ENCODE peak calls at places on chromosomes 6 and 20, in nine cellular contexts. P is H9; X is RWPE1; N is nephron progenitor cell; I is GM10248; L is NB4; D is CD4-positive, alpha-beta T cell; Q is GM06990; E is psoas muscle. F is an unnamed sample.

GRCh38 chr20:6707231-6707870 is 60.1 kb upstream of the BMP2 start:
- DNase-seq in E (no peak), L (peak), N (no peak), Q (no peak), I (no peak), X (no peak), D (no peak), P (no peak), F (no peak)

GRCh38 chr6:27311806-27312145 is 297 bp downstream of the POM121L2 start:
- DNase-seq in Q (no peak), L (no peak), D (no peak), N (peak), X (no peak), I (no peak), P (no peak), E (no peak), F (no peak)

GRCh38 chr20:24653306-24653705 is 183.9 kb downstream of the SYNDIG1 start:
- DNase-seq in I (no peak), Q (no peak), D (no peak), P (no peak), X (no peak), L (no peak), N (no peak), E (no peak), F (no peak)

GRCh38 chr6:55209059-55209458 is 34.7 kb downstream of the HCRTR2 start:
- DNase-seq in P (no peak), E (no peak), X (peak), I (no peak), D (no peak), Q (no peak), N (no peak), L (no peak), F (no peak)

GRCh38 chr20:20664795-20665194 is 47.6 kb downstream of the RALGAPA2 start:
- DNase-seq in E (no peak), N (peak), P (no peak), X (peak), Q (no peak), I (peak), D (no peak), L (peak), F (peak)

GRCh38 chr6:129429953-129430352 is 280.0 kb downstream of the ARHGAP18 start:
- DNase-seq in P (no peak), D (no peak), I (no peak), L (no peak), N (no peak), Q (no peak), X (no peak), E (no peak), F (no peak)

GRCh38 chr20:48624315-48625020 is 203.3 kb downstream of the PREX1 start:
- DNase-seq in Q (no peak), D (no peak), E (peak), X (no peak), N (no peak), I (no peak), P (no peak), L (no peak), F (no peak)

GRCh38 chr6:149450679-149451360 is 34.0 kb downstream of the ZC3H12D start:
- DNase-seq in E (peak), L (no peak), X (no peak), Q (no peak), I (no peak), N (peak), D (no peak), P (no peak), F (peak)

GRCh38 chr6:129448965-129449364 is 261.0 kb downstream of the ARHGAP18 start:
- DNase-seq in D (no peak), E (no peak), Q (peak), L (no peak), I (peak), N (no peak), X (no peak), P (no peak), F (no peak)

GRCh38 chr6:13378669-13379590 is 50.6 kb upstream of the TBC1D7 start:
- DNase-seq in L (no peak), P (peak), E (no peak), N (no peak), I (no peak), X (no peak), Q (no peak), D (no peak), F (no peak)
- TF ChIP-seq CTCF in L (no peak), P (peak), E (no peak), N (no peak), I (no peak), X (no peak), Q (no peak), D (no peak), F (no peak)

GRCh38 chr6:13049666-13050254 is 278.6 kb downstream of the TBC1D7 start:
- DNase-seq in L (no peak), D (no peak), E (no peak), P (no peak), I (no peak), Q (no peak), X (no peak), N (no peak), F (no peak)
- TF ChIP-seq CTCF in L (no peak), D (no peak), E (no peak), P (peak), I (no peak), Q (no peak), X (no peak), N (no peak), F (no peak)

DNA sequence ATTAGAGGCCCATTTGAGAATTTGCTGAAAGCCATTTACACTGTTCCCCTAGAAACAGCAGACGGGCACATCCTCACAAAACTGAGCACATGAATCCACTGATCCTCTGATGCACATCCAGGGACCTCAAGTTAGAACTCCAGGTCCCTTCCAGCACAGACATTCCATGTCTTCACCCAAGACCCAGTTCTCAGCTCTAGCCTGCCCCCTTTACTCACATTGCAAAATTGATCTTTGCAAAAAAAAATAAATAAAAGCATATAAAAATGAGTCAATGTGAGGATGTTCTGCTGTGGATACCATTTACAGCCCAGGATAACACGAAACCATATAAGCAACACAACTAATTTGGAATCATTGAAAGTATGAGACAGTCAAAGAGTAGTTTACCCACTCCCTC is 458.2 kb upstream of the JARID2 start:
- DNase-seq in N (no peak), I (no peak), L (no peak), D (no peak), X (no peak), E (no peak), P (no peak), Q (no peak), F (no peak)
- TF ChIP-seq CTCF in N (no peak), I (no peak), L (no peak), D (no peak), X (no peak), E (no peak), P (peak), Q (no peak), F (no peak)

GRCh38 chr6:10414766-10415592 is at the start of gene TFAP2A:
- DNase-seq in P (peak), X (peak), I (no peak), E (peak), D (no peak), Q (no peak), N (peak), L (no peak), F (no peak)

GRCh38 chr6:10415593-10416480 is 963 bp upstream of the TFAP2A start:
- DNase-seq in Q (no peak), X (peak), L (no peak), D (no peak), I (no peak), E (no peak), N (no peak), P (no peak), F (no peak)

GRCh38 chr6:10412948-10413849 is 1.7 kb downstream of the TFAP2A start:
- DNase-seq in Q (no peak), I (no peak), L (peak), E (no peak), N (no peak), P (peak), D (no peak), X (peak), F (no peak)

GRCh38 chr6:10412165-10412947 is 2.5 kb downstream of the TFAP2A start:
- DNase-seq in I (peak), L (peak), Q (peak), P (peak), E (peak), X (peak), N (peak), D (peak), F (no peak)

DNA sequence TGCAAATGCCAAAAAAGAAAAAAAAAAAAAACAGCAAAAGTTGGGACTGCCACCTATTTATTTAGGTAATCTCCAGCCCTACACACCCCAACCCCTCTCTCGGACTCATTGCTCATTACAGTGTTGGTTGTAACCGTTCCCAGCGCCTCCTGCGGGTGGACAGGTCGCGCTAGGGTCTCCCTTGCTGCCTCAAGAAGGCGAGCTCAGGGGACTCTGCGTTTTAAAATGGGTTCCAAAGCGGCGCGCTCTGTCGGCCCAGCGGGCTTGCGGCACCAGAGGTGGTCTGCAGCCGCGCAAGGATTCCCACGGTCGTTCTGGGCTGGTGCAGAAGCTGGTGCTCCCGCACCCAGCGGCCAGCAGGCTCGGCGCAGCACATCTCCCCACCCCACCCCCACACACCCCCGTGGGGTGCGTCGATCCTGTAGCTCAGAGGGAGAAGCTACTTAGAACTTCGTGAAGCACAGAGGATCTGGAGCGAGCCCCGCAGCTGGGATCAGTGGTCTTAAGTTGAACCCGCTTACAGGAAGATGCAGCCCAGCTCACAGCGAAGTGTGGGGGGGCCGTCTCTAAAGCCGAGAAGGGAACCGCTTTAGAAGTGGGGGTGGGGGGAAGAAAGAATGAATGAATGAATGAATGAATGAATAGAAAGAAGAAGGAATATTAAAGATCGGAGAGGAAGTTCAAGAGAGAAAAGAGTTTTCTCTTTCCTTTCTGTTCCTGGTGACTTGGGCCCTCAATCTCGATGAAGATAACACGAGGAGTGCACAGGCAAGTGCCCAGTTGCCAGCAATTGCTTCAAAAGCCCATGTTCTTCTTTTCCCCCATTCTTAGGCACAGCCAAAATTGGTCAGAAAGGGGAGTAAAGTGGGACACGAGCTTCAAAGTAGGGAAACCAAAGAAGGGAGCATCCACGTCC is 766 bp downstream of the TFAP2A start:
- DNase-seq in D (no peak), N (peak), X (peak), I (no peak), L (peak), E (no peak), Q (no peak), P (peak), F (no peak)
- TF ChIP-seq CTCF in D (no peak), N (no peak), X (peak), I (no peak), L (peak), E (no peak), Q (no peak), P (peak), F (no peak)

GRCh38 chr6:104860221-104860620 is 502 bp upstream of the HACE1 start:
- DNase-seq in Q (no peak), I (no peak), P (no peak), E (no peak), N (no peak), D (no peak), X (no peak), L (no peak), F (no peak)

GRCh38 chr6:104862456-104862855 is 2.7 kb upstream of the HACE1 start:
- DNase-seq in Q (no peak), X (no peak), L (no peak), N (no peak), E (no peak), P (no peak), I (no peak), D (no peak), F (no peak)

GRCh38 chr6:104855507-104855906 is 4.2 kb downstream of the HACE1 start:
- DNase-seq in Q (no peak), D (no peak), L (no peak), X (peak), N (no peak), P (no peak), I (no peak), E (no peak), F (no peak)

GRCh38 chr6:104859225-104860146 is at the start of gene HACE1:
- DNase-seq in N (peak), D (peak), X (peak), L (peak), Q (peak), I (peak), P (peak), E (peak), F (peak)
- TF ChIP-seq CTCF in N (no peak), D (peak), X (no peak), L (no peak), Q (no peak), I (no peak), P (peak), E (peak), F (no peak)

DNA sequence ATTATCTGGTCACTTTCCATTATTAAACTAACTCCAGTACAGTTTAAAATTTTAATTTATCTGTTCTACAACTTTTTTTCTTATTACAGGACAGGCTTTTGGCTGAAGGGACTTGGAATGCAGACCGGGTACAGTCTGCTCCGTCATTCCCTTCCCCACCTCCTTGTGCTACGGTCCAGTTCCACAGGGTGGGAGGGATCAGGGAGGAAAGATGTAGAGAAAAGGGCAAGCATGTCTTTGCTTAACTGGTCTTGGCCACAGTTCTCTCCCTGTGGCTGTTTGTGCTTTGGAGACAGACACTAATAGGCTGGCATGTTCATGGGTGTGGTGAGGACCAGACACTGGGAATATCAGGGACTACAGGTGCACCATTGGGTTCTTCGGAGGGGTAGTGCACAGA is 12.1 kb upstream of the RGS17 start:
- DNase-seq in N (no peak), I (no peak), Q (no peak), L (no peak), X (no peak), P (no peak), D (no peak), E (no peak), F (no peak)
- TF ChIP-seq CTCF in N (no peak), I (no peak), Q (no peak), L (no peak), X (no peak), P (no peak), D (no peak), E (no peak), F (no peak)

DNA sequence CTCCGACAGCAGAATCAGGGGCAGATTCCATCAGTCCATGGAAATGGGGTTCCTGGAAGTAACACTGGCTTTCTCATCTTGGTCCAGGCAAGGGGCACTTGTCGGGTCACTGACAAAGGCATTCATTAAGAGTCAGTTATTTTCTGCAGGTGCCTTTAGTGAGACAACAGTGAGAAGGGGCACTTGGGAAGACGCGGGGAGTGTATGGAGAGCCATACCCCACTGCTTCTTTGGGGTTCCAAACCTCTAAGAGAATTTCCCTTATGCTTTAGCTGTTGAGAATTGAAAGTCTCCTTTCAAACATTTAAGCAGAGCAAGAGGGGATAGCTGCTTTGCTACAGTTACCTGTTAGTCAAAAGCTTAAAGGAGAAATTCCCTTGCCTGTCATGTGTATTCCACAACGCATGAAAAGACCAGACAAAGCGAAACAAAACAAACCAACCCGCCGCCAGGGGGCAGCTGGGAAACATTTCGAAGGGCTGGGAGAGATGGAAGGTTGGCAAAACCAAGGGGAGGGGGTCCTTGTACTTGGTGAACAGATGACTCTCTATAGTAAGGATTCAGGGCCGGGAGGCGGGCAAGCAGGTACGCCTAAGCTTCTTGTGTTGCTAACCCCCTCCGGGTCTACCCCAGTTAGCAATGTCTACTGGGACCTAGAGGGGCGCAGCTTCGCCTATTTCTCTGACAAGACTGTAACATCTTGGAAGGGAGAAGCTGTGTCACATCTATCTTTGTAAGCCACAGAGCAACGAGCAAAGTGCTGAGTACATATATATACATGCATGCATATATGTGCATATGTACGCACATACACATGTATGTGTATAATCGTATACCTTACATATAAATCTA is 474.9 kb upstream of the AGPAT4 start:
- DNase-seq in P (peak), N (peak), X (peak), L (peak), Q (no peak), I (no peak), D (no peak), E (peak), F (peak)
- TF ChIP-seq CTCF in P (peak), N (peak), X (no peak), L (peak), Q (peak), I (peak), D (no peak), E (no peak), F (peak)

GRCh38 chr6:43877021-43877420 is 107.0 kb downstream of the VEGFA start:
- DNase-seq in D (no peak), I (no peak), P (no peak), Q (no peak), L (no peak), N (no peak), E (no peak), X (no peak), F (no peak)

GRCh38 chr6:43877463-43878126 is 107.6 kb downstream of the VEGFA start:
- DNase-seq in X (no peak), P (peak), I (no peak), E (no peak), D (no peak), N (no peak), Q (no peak), L (no peak), F (no peak)

GRCh38 chr6:43876602-43877001 is 106.6 kb downstream of the VEGFA start:
- DNase-seq in N (no peak), Q (no peak), X (no peak), D (no peak), L (no peak), P (no peak), E (peak), I (no peak), F (no peak)

GRCh38 chr6:43878823-43879495 is 108.9 kb downstream of the VEGFA start:
- DNase-seq in N (no peak), Q (no peak), P (no peak), E (peak), X (no peak), L (peak), I (no peak), D (no peak), F (no peak)

DNA sequence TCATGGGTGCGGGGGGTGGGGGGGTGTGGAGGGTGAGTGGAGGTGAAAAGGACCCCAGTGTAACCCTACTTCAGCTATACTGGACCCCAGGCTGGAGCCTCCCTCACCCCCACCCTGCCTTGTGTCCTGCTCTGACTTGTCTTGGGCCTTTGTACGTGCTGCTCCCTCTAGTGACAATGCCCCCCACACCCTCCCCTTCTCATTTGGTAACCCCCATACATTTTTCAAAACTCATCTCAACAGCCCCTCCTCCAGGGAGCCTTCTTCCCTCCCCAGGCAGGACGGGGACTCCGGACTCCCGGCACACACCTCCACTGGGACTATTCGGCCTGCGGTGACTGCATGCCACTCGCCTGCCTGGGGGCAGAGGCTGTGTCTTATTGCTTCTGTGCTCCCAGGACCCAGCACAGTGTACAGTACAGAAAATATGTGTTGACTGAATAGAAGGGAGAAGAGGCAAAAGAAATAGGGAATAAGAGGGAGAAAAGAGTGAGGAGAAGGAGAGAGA is 108.2 kb downstream of the VEGFA start:
- DNase-seq in E (no peak), N (no peak), P (no peak), X (no peak), Q (no peak), I (no peak), D (no peak), L (no peak), F (no peak)
- TF ChIP-seq CTCF in E (no peak), N (no peak), P (no peak), X (no peak), Q (no peak), I (no peak), D (no peak), L (no peak), F (no peak)